ENCODE peak calls at places on chromosomes 12 and 14, in seven cellular contexts. B, O, M, W, X, E and I are unnamed samples. For H3K9me3, the result is how much of the 10 kb centered on the place peaks cover.

GRCh38 chr12:109725321-109726105 is 11.9 kb downstream of the FAM222A start:
- DNase-seq in O (no peak), E (no peak), W (peak), B (no peak), M (no peak), X (no peak), I (no peak)

GRCh38 chr12:6627598-6627997 is 8.2 kb downstream of the LPAR5 start:
- DNase-seq in E (no peak), O (no peak), X (no peak), B (no peak), M (no peak), W (no peak), I (no peak)

GRCh38 chr14:28142400-28143015 is 624.1 kb upstream of the FOXG1 start:
- DNase-seq in M (no peak), E (no peak), O (no peak), W (no peak), X (peak), B (peak), I (no peak)

GRCh38 chr12:2614341-2614740 is 180.4 kb upstream of the FKBP4 start:
- DNase-seq in B (peak), X (no peak), W (peak), E (no peak), M (no peak), O (no peak), I (no peak)

GRCh38 chr14:65071544-65071943 is 30.8 kb downstream of the MAX start:
- DNase-seq in E (no peak), M (no peak), W (no peak), O (no peak), B (no peak), X (no peak), I (no peak)

GRCh38 chr14:103656031-103656757 is 27.2 kb downstream of the KLC1 start:
- DNase-seq in E (no peak), O (no peak), B (no peak), X (no peak), M (no peak), W (no peak), I (no peak)

GRCh38 chr14:59187802-59188460 is 536 bp upstream of the DAAM1 start:
- DNase-seq in O (peak), B (peak), X (peak), M (peak), E (peak), W (no peak), I (no peak)

GRCh38 chr12:22083167-22083566 is 37.1 kb downstream of the CMAS start:
- DNase-seq in M (peak), X (peak), B (peak), E (no peak), O (no peak), W (peak), I (no peak)

GRCh38 chr12:46442723-46443122 is 70.2 kb upstream of the SLC38A2 start:
- DNase-seq in B (peak), X (no peak), O (no peak), E (no peak), M (no peak), W (no peak), I (no peak)

GRCh38 chr12:93042283-93042682 is 113.2 kb upstream of the EEA1 start:
- DNase-seq in M (no peak), E (no peak), X (no peak), B (no peak), W (peak), O (no peak), I (no peak)

GRCh38 chr14:100443643-100444042 is 120.5 kb downstream of the SLC25A47 start:
- DNase-seq in M (no peak), B (peak), E (no peak), W (peak), X (no peak), O (no peak), I (no peak)

GRCh38 chr12:105705765-105706164 is 375.3 kb downstream of the C12orf75 start:
- DNase-seq in E (peak), X (peak), W (peak), B (peak), M (peak), O (peak), I (no peak)

GRCh38 chr14:94582851-94583250 is 1.6 kb downstream of the SERPINA5 start:
- DNase-seq in W (no peak), E (no peak), B (no peak), O (no peak), M (no peak), X (no peak), I (no peak)

GRCh38 chr12:14613718-14614117 is 46.0 kb upstream of the PLBD1 start:
- DNase-seq in E (no peak), O (no peak), B (no peak), X (no peak), M (no peak), W (no peak), I (no peak)

GRCh38 chr12:53811606-53812005 is 59.8 kb upstream of the CISTR start:
- DNase-seq in X (no peak), B (no peak), O (no peak), W (no peak), E (no peak), M (no peak), I (no peak)

GRCh38 chr12:95412826-95413311 is 61.1 kb upstream of the METAP2 start:
- DNase-seq in B (peak), W (peak), X (no peak), E (no peak), M (no peak), O (no peak), I (no peak)

GRCh38 chr14:22112004-22112403 is 438.4 kb upstream of the OR4E1 start:
- DNase-seq in M (no peak), O (no peak), W (no peak), X (peak), B (peak), E (no peak), I (no peak)

GRCh38 chr12:62618319-62618718 is 151.7 kb downstream of the MON2 start:
- DNase-seq in E (no peak), B (no peak), X (no peak), O (no peak), W (no peak), M (no peak), I (no peak)

GRCh38 chr12:108686753-108687152 is 44.6 kb downstream of the CORO1C start:
- DNase-seq in E (no peak), B (no peak), O (no peak), W (no peak), M (no peak), X (no peak), I (no peak)

GRCh38 chr12:112362309-112362708 is 19.9 kb downstream of the HECTD4 start:
- DNase-seq in B (no peak), W (no peak), M (no peak), E (no peak), X (no peak), O (no peak), I (no peak)

GRCh38 chr14:69005432-69006148 is 26.5 kb upstream of the ACTN1 start:
- DNase-seq in B (peak), M (no peak), O (peak), W (peak), E (peak), X (peak), I (no peak)

GRCh38 chr12:86948851-86949250 is 692.7 kb upstream of the MGAT4C start:
- DNase-seq in B (no peak), M (no peak), W (no peak), E (no peak), O (no peak), X (no peak), I (no peak)

GRCh38 chr12:133264173-133264572 is 28.5 kb upstream of the ANHX start:
- DNase-seq in E (no peak), W (no peak), O (no peak), X (no peak), B (no peak), M (no peak), I (no peak)

GRCh38 chr12:64392221-64392620 is 1.7 kb upstream of the C12orf56 start:
- DNase-seq in W (peak), B (peak), X (peak), O (no peak), M (no peak), E (peak), I (no peak)

GRCh38 chr12:48002773-48003218 is 1.5 kb downstream of the COL2A1 start:
- DNase-seq in B (peak), W (peak), M (no peak), E (no peak), X (peak), O (no peak), I (no peak)

GRCh38 chr14:96001866-96002510 is 37.2 kb upstream of the C14orf132 start:
- DNase-seq in M (no peak), O (no peak), B (no peak), X (no peak), E (no peak), W (no peak), I (no peak)

GRCh38 chr12:237026-237815 is 23.3 kb upstream of the SLC6A12 start:
- DNase-seq in M (no peak), E (no peak), W (no peak), X (peak), O (no peak), B (no peak), I (peak)

GRCh38 chr12:124680863-124681778 is 113.7 kb upstream of the NCOR2 start:
- DNase-seq in W (peak), E (peak), X (no peak), B (peak), O (peak), M (no peak), I (no peak)

GRCh38 chr12:124700810-124701594 is 133.6 kb upstream of the NCOR2 start:
- DNase-seq in E (no peak), W (peak), X (no peak), B (peak), M (no peak), O (no peak), I (peak)

GRCh38 chr14:88798161-88798560 is 5.4 kb upstream of the EML5 start:
- DNase-seq in E (no peak), M (no peak), B (no peak), W (no peak), O (no peak), X (no peak), I (no peak)

GRCh38 chr12:83335748-83336147 is 649.0 kb downstream of the TMTC2 start:
- DNase-seq in B (no peak), E (no peak), W (no peak), O (no peak), M (no peak), X (no peak), I (no peak)
- H3K9me3 ChIP-seq in B (under half), E (under half), W (under half), O (under half), M (under half), X (under half), I (under half)

GRCh38 chr12:50916292-50916691 is 36.1 kb upstream of the HIGD1C start:
- DNase-seq in X (no peak), E (no peak), M (no peak), W (no peak), B (no peak), O (no peak), I (no peak)

GRCh38 chr12:50918584-50919316 is 33.6 kb upstream of the HIGD1C start:
- DNase-seq in E (no peak), W (no peak), M (no peak), B (no peak), O (no peak), X (no peak), I (no peak)

GRCh38 chr12:50914872-50915484 is 37.4 kb upstream of the HIGD1C start:
- DNase-seq in W (no peak), E (no peak), M (no peak), O (no peak), B (no peak), X (no peak), I (no peak)

DNA sequence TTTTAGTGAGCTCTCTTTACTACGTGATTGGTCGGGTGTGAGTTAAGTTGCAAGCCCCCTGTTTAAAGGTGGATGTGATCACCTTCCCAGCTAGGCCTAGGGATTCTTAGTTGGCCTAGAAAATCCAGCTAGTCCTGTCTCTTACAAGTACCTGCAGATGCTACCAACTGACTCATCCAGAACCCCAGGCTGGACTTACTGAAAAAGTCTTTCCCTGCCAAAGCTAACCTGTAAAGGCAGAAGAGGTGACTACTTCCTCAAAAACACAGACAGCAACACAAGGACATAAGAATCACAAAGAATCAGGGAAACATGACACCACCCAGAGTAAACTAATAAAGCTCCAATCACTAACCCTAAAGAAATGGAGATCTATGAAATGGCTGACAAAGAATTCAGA is 39.1 kb upstream of the HIGD1C start:
- DNase-seq in M (no peak), W (no peak), O (no peak), E (no peak), B (peak), X (no peak), I (no peak)
- H3K9me3 ChIP-seq in M (under half), W (under half), O (under half), E (under half), B (under half), X (under half), I (under half)

GRCh38 chr12:30400349-30400748 is 295.3 kb downstream of the IPO8 start:
- DNase-seq in X (no peak), O (no peak), B (no peak), E (no peak), W (no peak), M (no peak), I (no peak)

GRCh38 chr12:30395190-30395589 is 300.5 kb downstream of the IPO8 start:
- DNase-seq in O (no peak), M (no peak), E (no peak), B (no peak), X (no peak), W (no peak), I (no peak)

GRCh38 chr12:30391766-30392366 is 303.8 kb downstream of the IPO8 start:
- DNase-seq in W (no peak), X (no peak), B (no peak), E (no peak), M (no peak), O (no peak), I (no peak)

GRCh38 chr12:30399859-30400258 is 295.8 kb downstream of the IPO8 start:
- DNase-seq in W (no peak), O (no peak), M (no peak), X (no peak), E (no peak), B (no peak), I (no peak)

DNA sequence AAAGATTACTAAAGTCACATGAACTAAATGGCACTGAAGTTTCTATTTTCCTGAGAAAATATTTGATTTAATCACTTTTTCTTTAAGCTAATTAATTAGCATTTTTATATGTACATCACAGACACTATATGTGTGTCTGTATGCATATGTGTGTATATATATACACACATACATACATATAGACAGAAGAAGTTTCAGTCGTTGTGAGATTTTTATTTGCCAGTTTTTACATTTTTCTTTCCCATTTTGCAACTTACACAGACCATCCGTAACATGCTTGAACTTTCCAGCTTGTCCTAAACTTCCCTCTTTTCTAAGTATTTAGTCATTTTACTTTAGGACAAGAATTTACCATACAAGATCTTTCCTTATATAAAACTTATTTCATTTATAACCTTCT is 299.1 kb downstream of the IPO8 start:
- DNase-seq in O (no peak), X (no peak), B (no peak), M (no peak), W (no peak), E (no peak), I (no peak)
- H3K9me3 ChIP-seq in O (under half), X (under half), B (under half), M (under half), W (under half), E (under half), I (under half)

DNA sequence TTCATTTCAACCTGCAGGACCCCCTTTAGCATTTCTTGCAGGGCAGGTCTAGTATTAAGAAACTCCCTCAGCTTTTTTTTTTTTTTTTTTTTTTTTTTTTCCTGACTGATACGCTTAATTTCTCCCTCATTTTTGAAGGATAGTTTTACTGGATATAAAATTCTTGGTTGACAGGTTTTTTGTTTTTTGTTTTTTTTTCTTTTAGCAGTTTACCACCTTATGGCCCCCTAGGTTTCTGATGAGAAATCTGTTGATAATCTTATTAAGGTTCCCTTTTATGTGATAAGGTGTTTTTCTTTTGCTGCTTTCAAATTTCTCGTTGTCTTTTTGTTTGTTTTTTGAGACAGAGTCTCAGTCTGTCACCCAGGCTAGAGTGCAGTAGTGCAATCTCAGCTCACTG is 66.5 kb downstream of the BORCS5 start:
- DNase-seq in M (no peak), W (no peak), X (no peak), B (no peak), E (no peak), O (no peak), I (no peak)
- H3K9me3 ChIP-seq in M (under half), W (under half), X (under half), B (under half), E (under half), O (under half), I (under half)

DNA sequence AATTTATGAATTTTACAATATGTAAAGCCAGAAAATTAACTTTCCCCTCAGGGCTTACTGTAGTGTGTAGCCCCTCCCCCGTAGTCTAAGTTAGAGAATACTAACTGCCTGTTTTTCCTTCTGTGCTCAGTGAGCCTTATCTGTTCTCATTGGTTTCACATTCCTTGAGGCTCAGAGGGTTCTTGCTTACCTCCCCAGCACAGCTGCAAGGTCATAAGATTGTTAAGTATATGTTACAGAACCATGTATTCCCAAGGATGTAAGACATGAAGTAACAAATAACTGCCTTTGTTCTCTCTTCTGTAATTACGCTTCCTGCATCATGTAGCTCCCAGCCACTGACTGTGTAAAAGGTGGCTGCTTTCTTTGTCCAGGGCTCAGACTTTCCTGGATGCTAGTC is 1351.1 kb downstream of the TMEM121 start:
- DNase-seq in B (no peak), E (no peak), W (no peak), O (no peak), X (no peak), M (no peak), I (no peak)
- H3K9me3 ChIP-seq in B (under half), E (under half), W (under half), O (under half), X (under half), M (under half), I (under half)

GRCh38 chr12:128982933-128983332 is 129.7 kb downstream of the GLT1D1 start:
- DNase-seq in E (no peak), B (no peak), W (no peak), X (no peak), M (no peak), O (no peak), I (no peak)
- H3K9me3 ChIP-seq in E (under half), B (under half), W (under half), X (under half), M (under half), O (under half), I (under half)